ENCODE peak calls at places on chromosomes 7 and 10, in seven cellular contexts. One of them, this sample, is unnamed.
A peak's percentile ranks its signal among the peaks of the same experiment; 100 is the strongest.

GRCh38 chr10:96440257-96441125 is 73.2 kb downstream of the TLL2 start:
- DNase-seq in kidney: no peak
- DNase-seq in left ventricle myocardium inferior: no peak
- DNase-seq in PC-3: no peak
- DNase-seq in lower leg skin: no peak
- DNase-seq in H9: no peak
- DNase-seq in A549: no peak
- DNase-seq in this sample: no peak

GRCh38 chr7:106316947-106317346 is 32.2 kb upstream of the NAMPT start:
- DNase-seq in lower leg skin: no peak
- DNase-seq in PC-3: no peak
- DNase-seq in kidney: no peak
- DNase-seq in H9: no peak
- DNase-seq in A549: no peak
- DNase-seq in left ventricle myocardium inferior: no peak
- DNase-seq in this sample: no peak

GRCh38 chr10:4121531-4122380 is 336.7 kb upstream of the KLF6 start:
- DNase-seq in H9: no peak
- DNase-seq in lower leg skin: no peak
- DNase-seq in kidney: no peak
- DNase-seq in A549: no peak
- DNase-seq in PC-3: peak; percentile 16
- DNase-seq in left ventricle myocardium inferior: no peak
- DNase-seq in this sample: no peak

GRCh38 chr7:26011039-26011696 is 140.8 kb upstream of the NFE2L3 start:
- DNase-seq in lower leg skin: no peak
- DNase-seq in H9: no peak
- DNase-seq in A549: no peak
- DNase-seq in PC-3: no peak
- DNase-seq in left ventricle myocardium inferior: no peak
- DNase-seq in kidney: no peak
- DNase-seq in this sample: no peak

GRCh38 chr10:114027041-114027394 is 16.6 kb upstream of the ADRB1 start:
- DNase-seq in H9: no peak
- DNase-seq in left ventricle myocardium inferior: no peak
- DNase-seq in A549: peak; percentile 28
- DNase-seq in lower leg skin: no peak
- DNase-seq in kidney: no peak
- DNase-seq in PC-3: no peak
- DNase-seq in this sample: no peak

GRCh38 chr7:29239638-29240037 is 45.1 kb downstream of the CHN2 start:
- DNase-seq in kidney: no peak
- DNase-seq in lower leg skin: no peak
- DNase-seq in H9: peak; percentile 56
- DNase-seq in PC-3: peak; percentile 53
- DNase-seq in left ventricle myocardium inferior: no peak
- DNase-seq in A549: peak; percentile 29
- DNase-seq in this sample: no peak

GRCh38 chr7:27172823-27173411 is 1.2 kb downstream of the HOXA10 start:
- DNase-seq in H9: peak; percentile 48
- DNase-seq in left ventricle myocardium inferior: peak; percentile 13
- DNase-seq in PC-3: peak; percentile 87
- DNase-seq in lower leg skin: peak; percentile 95
- DNase-seq in kidney: peak; percentile 98
- DNase-seq in A549: peak; percentile 40
- DNase-seq in this sample: peak; percentile 65

GRCh38 chr10:5644930-5645329 is 21.5 kb downstream of the ASB13 start:
- DNase-seq in kidney: peak; percentile 35
- DNase-seq in A549: no peak
- DNase-seq in PC-3: no peak
- DNase-seq in left ventricle myocardium inferior: no peak
- DNase-seq in lower leg skin: no peak
- DNase-seq in H9: no peak
- DNase-seq in this sample: no peak

GRCh38 chr7:100867040-100867795 is at the start of gene TRIP6:
- DNase-seq in H9: peak; percentile 86
- DNase-seq in left ventricle myocardium inferior: peak; percentile 88
- DNase-seq in A549: peak; percentile 79
- DNase-seq in lower leg skin: peak; percentile 98
- DNase-seq in PC-3: peak; percentile 74
- DNase-seq in kidney: peak; percentile 97
- DNase-seq in this sample: peak; percentile 92

GRCh38 chr10:70759769-70760168 is 25.4 kb downstream of the TBATA start:
- DNase-seq in A549: peak; percentile 29
- DNase-seq in left ventricle myocardium inferior: no peak
- DNase-seq in lower leg skin: no peak
- DNase-seq in kidney: peak; percentile 60
- DNase-seq in PC-3: no peak
- DNase-seq in H9: no peak
- DNase-seq in this sample: no peak
- TF ChIP-seq CTCF in A549: no peak
- TF ChIP-seq CTCF in left ventricle myocardium inferior: no peak
- TF ChIP-seq CTCF in lower leg skin: no peak
- TF ChIP-seq CTCF in kidney: no peak
- TF ChIP-seq CTCF in PC-3: no peak
- TF ChIP-seq CTCF in H9: no peak
- TF ChIP-seq CTCF in this sample: no peak

DNA sequence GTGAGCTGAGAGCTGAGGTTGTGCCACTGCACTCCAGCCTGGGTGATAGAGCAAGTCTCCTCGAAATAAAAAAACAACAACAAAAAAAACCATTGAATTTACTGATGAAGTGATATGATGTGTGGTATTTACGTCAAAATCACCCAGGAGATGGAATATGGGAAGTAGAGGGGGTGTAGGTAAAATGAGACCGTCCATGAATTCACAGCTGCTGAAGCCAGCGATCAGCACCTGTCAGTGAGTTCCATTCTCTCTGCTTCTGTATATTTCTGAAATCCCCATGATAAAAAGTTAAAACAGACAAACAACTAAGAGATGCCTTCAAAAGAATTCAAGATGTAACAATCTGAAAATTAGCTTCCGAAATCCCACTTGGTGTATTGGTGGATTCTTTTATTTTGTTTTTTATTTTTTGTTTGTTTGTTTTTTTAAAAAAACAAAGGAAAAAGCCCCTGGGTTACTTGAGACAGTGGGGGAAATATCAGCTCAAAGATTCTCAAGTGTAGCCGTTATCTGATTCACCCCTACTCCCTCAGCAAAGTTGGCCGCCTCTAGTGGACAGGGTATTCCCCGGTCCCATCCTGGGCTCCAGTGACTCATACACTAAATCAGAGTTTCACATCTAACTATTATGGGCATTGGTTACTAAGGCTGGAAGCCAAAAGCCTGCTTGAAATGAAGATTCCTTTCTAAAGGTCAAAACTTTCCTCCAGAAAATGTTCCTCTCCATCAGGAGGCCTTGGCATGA is 76.4 kb downstream of the MAP3K8 start:
- DNase-seq in left ventricle myocardium inferior: no peak
- DNase-seq in PC-3: peak; percentile 71
- DNase-seq in lower leg skin: no peak
- DNase-seq in kidney: no peak
- DNase-seq in H9: no peak
- DNase-seq in A549: peak; percentile 84
- DNase-seq in this sample: no peak
- TF ChIP-seq CTCF in left ventricle myocardium inferior: no peak
- TF ChIP-seq CTCF in PC-3: peak; percentile 47
- TF ChIP-seq CTCF in lower leg skin: no peak
- TF ChIP-seq CTCF in kidney: no peak
- TF ChIP-seq CTCF in H9: no peak
- TF ChIP-seq CTCF in A549: no peak
- TF ChIP-seq CTCF in this sample: peak; percentile 7

DNA sequence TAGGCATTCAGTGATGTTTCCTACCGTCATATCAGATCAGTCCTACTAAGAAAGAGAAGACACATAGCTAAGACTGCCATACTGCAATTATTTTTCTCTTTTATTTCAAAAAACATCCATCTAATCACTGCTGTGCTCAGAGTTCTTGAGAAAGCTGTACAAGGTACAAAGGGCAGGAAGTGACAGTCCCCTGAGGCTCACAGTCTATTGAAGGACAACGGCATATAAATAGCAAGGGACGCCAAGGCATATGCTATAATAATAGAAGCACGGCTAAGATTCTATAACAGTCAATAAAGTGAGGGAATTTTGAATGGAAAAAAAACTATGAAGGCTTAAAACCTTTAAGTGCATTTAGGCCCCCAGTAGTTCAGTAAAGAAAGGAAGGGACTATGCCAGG is 415.3 kb upstream of the NRP1 start:
- DNase-seq in left ventricle myocardium inferior: no peak
- DNase-seq in lower leg skin: no peak
- DNase-seq in A549: no peak
- DNase-seq in H9: no peak
- DNase-seq in PC-3: no peak
- DNase-seq in kidney: no peak
- DNase-seq in this sample: no peak
- TF ChIP-seq CTCF in left ventricle myocardium inferior: no peak
- TF ChIP-seq CTCF in lower leg skin: no peak
- TF ChIP-seq CTCF in A549: no peak
- TF ChIP-seq CTCF in H9: no peak
- TF ChIP-seq CTCF in PC-3: no peak
- TF ChIP-seq CTCF in kidney: no peak
- TF ChIP-seq CTCF in this sample: no peak

DNA sequence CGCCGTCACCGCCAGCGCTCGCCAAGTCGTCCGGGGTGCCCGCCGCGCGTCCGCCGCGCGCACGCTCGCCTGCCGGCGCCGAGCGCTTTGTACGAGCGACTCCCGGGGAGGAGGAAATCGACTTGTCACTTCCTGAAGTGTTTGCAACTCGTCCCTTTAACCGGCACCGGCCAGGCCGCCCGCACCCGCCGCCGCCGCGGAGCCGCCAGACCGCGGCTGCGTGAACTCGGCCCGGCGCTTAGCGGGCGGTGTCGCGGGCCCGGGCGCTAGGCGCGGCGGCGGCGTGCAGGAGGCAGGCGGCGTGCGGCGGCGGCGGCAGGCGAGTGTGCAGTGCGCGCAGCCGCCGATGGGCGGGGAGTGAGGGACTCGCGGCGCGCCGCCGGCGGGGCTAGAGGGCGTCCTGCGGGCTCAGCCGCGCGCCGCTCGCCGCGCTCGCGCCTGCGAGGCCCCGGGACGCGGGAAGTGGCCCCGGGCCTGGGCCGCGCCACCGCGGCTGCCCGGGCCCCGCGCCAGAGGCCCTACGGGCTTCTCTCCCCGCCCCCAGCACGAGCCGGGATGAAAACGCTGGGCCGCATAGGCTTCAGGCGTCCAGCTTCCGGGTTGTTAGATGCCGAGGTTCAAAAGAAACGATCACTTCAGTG is at the start of gene FAM53B:
- DNase-seq in left ventricle myocardium inferior: peak; percentile 89
- DNase-seq in PC-3: peak; percentile 77
- DNase-seq in kidney: peak; percentile 92
- DNase-seq in lower leg skin: peak; percentile 95
- DNase-seq in H9: peak; percentile 77
- DNase-seq in A549: peak; percentile 82
- DNase-seq in this sample: no peak
- TF ChIP-seq CTCF in left ventricle myocardium inferior: peak; percentile 27
- TF ChIP-seq CTCF in PC-3: no peak
- TF ChIP-seq CTCF in kidney: peak; percentile 50
- TF ChIP-seq CTCF in lower leg skin: no peak
- TF ChIP-seq CTCF in H9: no peak
- TF ChIP-seq CTCF in A549: peak; percentile 16
- TF ChIP-seq CTCF in this sample: peak; percentile 20

DNA sequence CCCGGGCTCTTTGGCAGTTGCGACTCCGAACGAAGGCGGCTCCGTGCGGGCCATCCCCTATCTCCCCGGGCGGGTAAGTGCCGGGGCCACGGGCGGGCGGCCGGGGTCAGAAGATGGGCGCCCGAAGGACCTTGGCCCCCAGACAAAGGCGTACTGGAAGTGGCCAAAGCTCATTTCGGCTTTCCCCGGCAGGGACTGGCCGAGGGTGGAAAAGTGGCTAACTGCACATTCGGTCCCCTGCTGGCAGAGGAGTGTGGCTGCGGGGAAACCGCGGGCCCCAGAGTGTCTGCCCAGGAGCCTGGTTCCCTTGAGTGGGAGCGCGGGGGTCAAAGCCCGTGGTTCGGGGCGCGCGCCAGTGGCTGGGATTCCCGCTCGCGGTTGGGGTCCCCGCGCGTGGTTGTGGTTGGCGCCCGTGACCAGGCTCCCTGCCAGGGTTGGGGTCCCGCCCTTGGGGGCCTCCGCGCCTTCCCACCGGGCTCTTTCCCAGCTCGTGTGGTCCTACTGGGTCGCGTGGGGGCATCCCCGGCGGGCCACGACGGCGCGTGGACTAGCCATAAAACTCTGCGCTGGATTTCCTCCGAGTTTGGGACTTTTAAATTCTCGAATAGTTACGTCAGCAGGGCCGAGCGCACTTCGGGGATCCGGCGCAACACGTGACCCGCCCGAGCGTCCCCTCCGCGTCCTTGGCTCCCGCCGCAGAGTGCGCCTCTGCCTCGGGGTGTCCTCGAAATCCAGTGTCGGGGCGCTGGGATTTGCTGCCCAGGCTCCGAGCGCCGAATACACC is 124.4 kb downstream of the TACC2 start:
- DNase-seq in kidney: peak; percentile 90
- DNase-seq in PC-3: peak; percentile 67
- DNase-seq in lower leg skin: peak; percentile 96
- DNase-seq in left ventricle myocardium inferior: peak; percentile 73
- DNase-seq in A549: peak; percentile 77
- DNase-seq in H9: peak; percentile 71
- DNase-seq in this sample: no peak
- TF ChIP-seq CTCF in kidney: no peak
- TF ChIP-seq CTCF in PC-3: peak; percentile 32
- TF ChIP-seq CTCF in lower leg skin: peak; percentile 39
- TF ChIP-seq CTCF in left ventricle myocardium inferior: peak; percentile 54
- TF ChIP-seq CTCF in A549: no peak
- TF ChIP-seq CTCF in H9: peak; percentile 60
- TF ChIP-seq CTCF in this sample: peak; percentile 48

DNA sequence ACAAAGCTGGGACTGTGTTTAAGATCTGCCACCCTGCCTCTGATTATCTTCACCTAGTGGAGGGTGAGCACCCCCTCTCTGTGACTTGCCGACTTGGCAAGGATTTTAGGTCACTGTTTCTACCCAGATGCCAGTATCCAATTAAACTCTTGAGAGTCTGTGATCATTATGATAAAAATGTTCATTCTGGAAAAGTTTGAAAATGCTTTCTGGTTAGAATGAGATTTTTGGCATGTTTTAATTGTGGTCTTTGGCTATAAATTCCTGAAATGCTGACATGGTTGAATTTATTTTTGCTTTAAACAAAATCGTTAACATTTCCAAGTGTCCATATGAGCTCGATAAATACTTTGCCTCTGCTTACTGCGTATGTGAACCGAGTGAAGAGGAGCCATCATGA is 221.4 kb downstream of the BICC1 start:
- DNase-seq in A549: no peak
- DNase-seq in lower leg skin: no peak
- DNase-seq in PC-3: no peak
- DNase-seq in H9: no peak
- DNase-seq in kidney: no peak
- DNase-seq in left ventricle myocardium inferior: no peak
- DNase-seq in this sample: no peak
- TF ChIP-seq CTCF in A549: no peak
- TF ChIP-seq CTCF in lower leg skin: no peak
- TF ChIP-seq CTCF in PC-3: no peak
- TF ChIP-seq CTCF in H9: peak; percentile 20
- TF ChIP-seq CTCF in kidney: no peak
- TF ChIP-seq CTCF in left ventricle myocardium inferior: no peak
- TF ChIP-seq CTCF in this sample: no peak